ENCODE peak calls at places on chromosomes 3 and 15, in eight cellular contexts. O, W, I, C, B, L, K and F are unnamed samples.

GRCh38 chr3:99023590-99024192 is 122.2 kb upstream of the DCBLD2 start:
- DNase-seq in W (no peak), L (peak; percentile 32), I (peak; percentile 60), O (no peak), B (peak; percentile 18), K (peak; percentile 24), C (no peak), F (peak; percentile 8)

GRCh38 chr3:148585671-148586379 is 111.9 kb upstream of the AGTR1 start:
- DNase-seq in O (no peak), B (no peak), L (no peak), W (no peak), K (no peak), I (no peak), C (no peak), F (no peak)

GRCh38 chr3:127175272-127175671 is 17.7 kb upstream of the PRR23E start:
- DNase-seq in I (no peak), K (no peak), L (no peak), C (no peak), W (no peak), O (no peak), B (no peak), F (no peak)

GRCh38 chr3:82130056-82130455 is 368.6 kb upstream of the GBE1 start:
- DNase-seq in K (no peak), C (no peak), W (no peak), O (no peak), I (peak; percentile 35), B (no peak), L (peak; percentile 93), F (no peak)

GRCh38 chr3:169278092-169278491 is 385.4 kb downstream of the MECOM start:
- DNase-seq in B (no peak), O (no peak), K (no peak), C (no peak), W (no peak), I (no peak), L (no peak), F (no peak)

GRCh38 chr3:125055165-125055912 is 458 bp downstream of the HEG1 start:
- DNase-seq in L (no peak), C (peak; percentile 50), B (no peak), K (no peak), I (peak; percentile 33), O (no peak), W (no peak), F (no peak)

GRCh38 chr3:9875448-9875847 is 4.6 kb downstream of the CIDEC start:
- DNase-seq in K (no peak), I (no peak), C (no peak), L (no peak), W (no peak), O (no peak), B (no peak), F (no peak)

GRCh38 chr15:80500021-80500420 is 95.8 kb downstream of the ARNT2 start:
- DNase-seq in K (no peak), O (no peak), L (no peak), W (no peak), C (no peak), I (no peak), B (no peak), F (no peak)

GRCh38 chr15:64117759-64118487 is 22.1 kb downstream of the SNX1 start:
- DNase-seq in B (no peak), K (no peak), L (no peak), C (no peak), I (no peak), O (no peak), W (no peak), F (no peak)

GRCh38 chr3:54079314-54079713 is 43.0 kb upstream of the CACNA2D3 start:
- DNase-seq in L (no peak), O (no peak), I (no peak), B (no peak), K (no peak), C (no peak), W (no peak), F (no peak)